ENCODE peak calls at places on chromosomes 4 and X, in seven cellular contexts. A is upper lobe of left lung, G is Panc1, D is K562, N is HCT116, F is HepG2, E is GM12878. X is an unnamed sample.

GRCh38 chr4:61408163-61408562 is 208.0 kb downstream of the ADGRL3 start:
- ATAC-seq in G (no peak), N (no peak), A (no peak), E (no peak), D (no peak), F (no peak), X (no peak)

GRCh38 chr4:15936495-15936894 is 2.0 kb downstream of the FGFBP1 start:
- ATAC-seq in F (no peak), G (no peak), N (no peak), E (no peak), D (no peak), A (no peak), X (no peak)

GRCh38 chrX:130212371-130212770 is 40.6 kb downstream of the RAB33A start:
- ATAC-seq in A (no peak), F (no peak), G (no peak), N (no peak), D (no peak), E (no peak), X (no peak)

GRCh38 chrX:22063284-22063683 is 31.2 kb downstream of the PHEX start:
- ATAC-seq in D (no peak), N (no peak), A (no peak), E (peak), G (no peak), F (no peak), X (no peak)

GRCh38 chr4:151197258-151197657 is 79.7 kb upstream of the PRSS48 start:
- ATAC-seq in G (no peak), N (no peak), A (peak), F (no peak), E (no peak), D (no peak), X (peak)

GRCh38 chr4:172897046-172897445 is 271.6 kb upstream of the GALNT7 start:
- ATAC-seq in A (no peak), D (no peak), G (no peak), F (no peak), E (no peak), N (no peak), X (no peak)

GRCh38 chr4:10253765-10254164 is 137.2 kb upstream of the WDR1 start:
- ATAC-seq in D (no peak), N (no peak), A (no peak), G (no peak), E (no peak), F (no peak), X (no peak)

GRCh38 chrX:30561191-30561590 is 16.4 kb downstream of the TASL start:
- ATAC-seq in E (no peak), N (no peak), A (no peak), G (no peak), F (no peak), D (no peak), X (no peak)

GRCh38 chrX:67100031-67100884 is 443.6 kb upstream of the AR start:
- ATAC-seq in D (no peak), A (no peak), F (no peak), E (no peak), G (no peak), N (no peak), X (no peak)

GRCh38 chr4:169283114-169283509 is 12.4 kb upstream of the SH3RF1 start:
- ATAC-seq in D (no peak), N (no peak), E (no peak), G (peak), A (no peak), F (no peak), X (no peak)

GRCh38 chr4:6115342-6115741 is 85.0 kb downstream of the JAKMIP1 start:
- ATAC-seq in A (no peak), F (no peak), G (no peak), N (no peak), E (no peak), D (no peak), X (no peak)

GRCh38 chrX:139875831-139876230 is 57.0 kb downstream of the ATP11C start:
- ATAC-seq in N (no peak), G (no peak), E (no peak), A (no peak), D (no peak), F (no peak), X (no peak)

GRCh38 chrX:49003696-49004095 is 1.6 kb upstream of the GRIPAP1 start:
- ATAC-seq in D (no peak), N (no peak), A (no peak), F (no peak), G (no peak), E (no peak), X (no peak)

GRCh38 chr4:7762376-7763040 is 177.2 kb downstream of the AFAP1 start:
- ATAC-seq in N (no peak), G (no peak), F (no peak), E (no peak), D (no peak), A (no peak), X (no peak)

GRCh38 chr4:118995693-118996391 is 107.2 kb downstream of the SYNPO2 start:
- ATAC-seq in D (no peak), N (no peak), G (no peak), F (no peak), A (no peak), E (no peak), X (no peak)

GRCh38 chr4:813900-814299 is 12.0 kb downstream of the CPLX1 start:
- ATAC-seq in G (no peak), E (peak), D (peak), A (no peak), F (peak), N (peak), X (no peak)

GRCh38 chr4:3780347-3781171 is 14.4 kb downstream of the ADRA2C start:
- ATAC-seq in N (peak), E (no peak), D (peak), G (peak), F (peak), A (no peak), X (no peak)

GRCh38 chr4:153451931-153452660 is 14.1 kb upstream of the TMEM131L start:
- ATAC-seq in N (no peak), A (peak), D (peak), E (no peak), F (peak), G (no peak), X (no peak)

GRCh38 chr4:151688003-151688784 is 72.6 kb downstream of the GATB start:
- ATAC-seq in A (no peak), D (no peak), G (no peak), E (no peak), N (no peak), F (no peak), X (peak)

GRCh38 chrX:38473715-38474114 is 87.6 kb upstream of the TSPAN7 start:
- ATAC-seq in D (no peak), A (no peak), N (no peak), F (no peak), E (no peak), G (no peak), X (no peak)

GRCh38 chr4:152856960-152857359 is 77.2 kb downstream of the ARFIP1 start:
- ATAC-seq in A (no peak), F (no peak), E (no peak), D (no peak), N (no peak), G (no peak), X (no peak)

GRCh38 chr4:82213485-82214162 is 160.2 kb downstream of the HNRNPD start:
- ATAC-seq in D (no peak), N (no peak), A (no peak), F (no peak), G (no peak), E (no peak), X (no peak)

GRCh38 chrX:71171110-71171801 is 26.6 kb downstream of the NLGN3 start:
- ATAC-seq in A (no peak), E (no peak), F (peak), G (no peak), D (peak), N (no peak), X (no peak)

GRCh38 chrX:38850807-38851533 is 49.7 kb downstream of the MID1IP1 start:
- ATAC-seq in F (no peak), A (no peak), N (no peak), D (no peak), G (no peak), E (no peak), X (no peak)

GRCh38 chr4:23957465-23957864 is 67.6 kb upstream of the PPARGC1A start:
- ATAC-seq in G (no peak), D (no peak), E (no peak), F (peak), A (no peak), N (no peak), X (no peak)

GRCh38 chr4:71430609-71431008 is 91.8 kb downstream of the SLC4A4 start:
- ATAC-seq in D (no peak), N (no peak), G (no peak), F (no peak), E (no peak), A (no peak), X (no peak)

GRCh38 chrX:106159861-106160282 is 8.2 kb upstream of the PWWP3B start:
- ATAC-seq in E (no peak), D (no peak), A (no peak), N (no peak), G (no peak), F (no peak), X (no peak)

GRCh38 chr4:189090174-189090814 is 850.4 kb upstream of the FRG1 start:
- ATAC-seq in E (no peak), N (peak), G (peak), F (peak), A (no peak), D (no peak), X (no peak)

GRCh38 chr4:55592014-55592413 is at the start of gene PDCL2:
- ATAC-seq in A (no peak), N (peak), D (peak), G (no peak), F (no peak), E (no peak), X (no peak)

GRCh38 chr4:55588160-55588559 is 3.9 kb downstream of the PDCL2 start:
- ATAC-seq in N (no peak), A (no peak), F (no peak), E (no peak), D (no peak), G (no peak), X (no peak)
- TF ChIP-seq POLR2AphosphoS5 in N (no peak), A (no peak), F (no peak), E (no peak), D (no peak), G (no peak), X (no peak)

GRCh38 chr4:156970501-156971167 is 965 bp downstream of the PDGFC start:
- ATAC-seq in G (peak), E (no peak), F (peak), D (no peak), A (peak), N (peak), X (peak)
- TF ChIP-seq POLR2AphosphoS5 in G (no peak), E (no peak), F (no peak), D (no peak), A (no peak), N (no peak), X (peak)

DNA sequence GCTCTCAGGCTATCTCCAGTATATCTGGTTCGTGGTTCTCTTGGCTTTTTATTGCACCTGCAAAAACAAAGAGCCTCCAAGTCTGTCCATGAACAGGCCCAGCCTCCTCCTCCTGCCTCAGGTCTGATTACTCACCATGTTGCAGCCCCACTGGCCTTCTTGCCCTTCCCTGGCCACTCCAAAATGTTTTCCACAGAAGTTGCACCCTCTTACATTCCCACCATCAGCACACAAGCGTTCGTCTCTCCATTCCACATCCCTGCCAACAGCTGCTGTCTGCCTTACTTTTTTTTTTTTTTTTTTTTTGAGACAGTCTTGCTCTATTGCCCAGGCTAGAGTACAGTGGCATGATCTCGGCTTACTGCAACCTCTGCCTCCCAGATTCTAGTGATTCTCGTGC is 86.7 kb downstream of the RFC1 start:
- ATAC-seq in N (no peak), D (peak), F (no peak), A (no peak), E (no peak), G (peak), X (no peak)
- TF ChIP-seq POLR2AphosphoS5 in N (no peak), D (no peak), F (no peak), A (no peak), E (no peak), G (no peak), X (no peak)

DNA sequence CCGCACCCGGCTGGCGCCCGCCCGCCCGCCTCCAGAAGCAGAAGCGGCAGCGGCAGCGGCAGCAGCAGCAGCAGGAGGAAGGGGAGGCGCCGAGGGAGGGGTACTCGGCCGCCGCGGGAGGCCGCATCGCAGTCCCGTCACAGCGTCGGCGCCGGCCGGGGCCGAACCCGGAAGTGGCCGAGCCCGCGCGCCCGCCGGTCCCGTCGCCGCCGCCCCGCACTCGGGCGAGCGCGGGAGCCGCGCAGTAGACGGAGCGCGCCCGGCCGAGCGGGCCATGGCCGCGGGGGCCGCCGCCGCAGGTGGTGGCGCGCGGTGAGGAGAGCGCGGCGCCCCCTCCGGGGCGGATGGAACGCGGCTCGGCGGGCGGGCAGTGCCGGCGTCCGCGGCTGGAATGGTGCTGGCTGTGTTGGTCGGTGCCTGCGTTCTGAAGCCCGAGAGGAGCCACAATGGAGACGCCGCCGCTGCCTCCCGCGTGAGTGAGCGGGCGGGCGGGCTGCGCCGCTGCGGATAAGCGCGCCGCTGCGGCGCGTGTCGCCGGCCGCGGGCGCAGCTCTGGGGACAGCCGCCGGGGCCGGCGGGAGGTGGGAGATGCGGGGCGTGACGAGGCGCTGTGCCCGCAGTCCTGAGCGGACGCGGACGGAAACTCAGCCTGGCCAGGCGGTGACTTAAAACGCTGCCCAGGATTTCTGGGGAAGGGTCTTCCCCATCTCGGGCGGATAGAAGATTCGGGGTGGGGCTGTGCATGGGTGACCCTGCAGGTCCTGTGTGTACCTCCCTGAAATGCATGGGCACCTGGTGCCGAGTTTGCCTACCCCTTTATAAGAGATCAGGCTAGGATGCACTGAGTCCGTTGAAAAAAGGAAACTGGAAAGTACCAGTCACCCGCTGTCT is at the start of gene KLHL2:
- ATAC-seq in G (peak), N (peak), E (peak), A (peak), D (peak), F (peak), X (peak)
- TF ChIP-seq POLR2AphosphoS5 in G (no peak), N (peak), E (no peak), A (peak), D (no peak), F (no peak), X (peak)

GRCh38 chr4:17500574-17500973 is 11.3 kb downstream of the QDPR start:
- ATAC-seq in D (no peak), F (no peak), A (no peak), G (no peak), E (no peak), N (no peak), X (no peak)

GRCh38 chr4:17502764-17503163 is 9.1 kb downstream of the QDPR start:
- ATAC-seq in E (no peak), D (no peak), G (no peak), N (no peak), A (no peak), F (no peak), X (no peak)

DNA sequence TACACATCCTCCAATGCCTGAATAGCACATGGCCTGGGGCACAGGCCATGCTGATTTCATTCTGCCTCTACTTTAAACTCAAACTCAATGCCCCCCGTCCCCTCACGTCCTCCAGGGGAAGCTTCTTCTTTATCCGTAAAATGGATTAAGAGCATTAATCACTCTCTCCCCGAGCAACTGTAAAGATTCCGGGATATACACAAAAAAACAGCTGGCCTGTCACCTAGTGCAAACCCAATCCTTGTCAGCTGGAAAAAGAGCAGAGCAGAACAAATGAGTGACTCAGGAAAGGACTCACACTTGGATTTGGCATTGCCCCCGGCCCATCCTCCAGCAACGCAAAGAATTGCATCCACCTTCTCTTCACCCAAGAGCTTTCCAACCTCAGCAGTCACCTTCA is 7.8 kb downstream of the QDPR start:
- ATAC-seq in G (no peak), E (no peak), D (no peak), A (no peak), N (no peak), F (no peak), X (no peak)
- TF ChIP-seq POLR2AphosphoS5 in G (no peak), E (no peak), D (no peak), A (no peak), N (no peak), F (no peak), X (no peak)

GRCh38 chrX:153724252-153725038 is at the start of the genes ABCD1 and BCAP31:
- ATAC-seq in G (peak), E (peak), N (peak), A (peak), F (peak), D (peak), X (peak)
- TF ChIP-seq POLR2AphosphoS5 in G (peak), E (peak), N (peak), A (peak), F (peak), D (peak), X (peak)

GRCh38 chr4:139457318-139457717 is 3.4 kb downstream of the RAB33B start:
- ATAC-seq in N (no peak), D (no peak), E (no peak), G (no peak), A (no peak), F (no peak), X (no peak)

GRCh38 chr4:139461022-139461421 is 7.1 kb downstream of the RAB33B start:
- ATAC-seq in N (peak), E (no peak), A (peak), F (no peak), D (peak), G (peak), X (no peak)

GRCh38 chr4:139458999-139459398 is 5.1 kb downstream of the RAB33B start:
- ATAC-seq in D (no peak), A (no peak), F (peak), E (no peak), G (no peak), N (no peak), X (no peak)

GRCh38 chr4:139458543-139458942 is 4.6 kb downstream of the RAB33B start:
- ATAC-seq in G (no peak), F (no peak), A (no peak), N (no peak), E (no peak), D (no peak), X (no peak)

DNA sequence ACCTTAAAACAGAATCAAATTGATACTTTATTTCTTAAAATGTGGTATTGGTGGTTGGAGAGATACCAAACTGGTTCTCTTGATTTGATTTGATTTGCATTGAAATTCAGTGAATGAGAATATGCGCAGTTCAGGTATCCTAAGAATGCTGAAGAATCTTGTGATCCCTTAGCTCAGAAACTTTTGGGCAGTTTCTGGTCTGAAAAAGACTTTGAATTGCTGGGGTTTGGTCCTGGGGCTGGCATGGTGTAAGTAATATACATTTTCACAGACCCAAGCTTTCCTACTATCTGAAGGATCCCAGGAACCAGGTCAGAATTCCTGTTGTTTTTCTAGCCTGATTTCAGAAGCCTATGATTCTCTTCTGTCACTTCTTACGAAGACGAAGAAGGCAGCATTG is 6.6 kb downstream of the RAB33B start:
- ATAC-seq in F (no peak), D (no peak), N (no peak), E (no peak), G (no peak), A (no peak), X (no peak)
- TF ChIP-seq POLR2AphosphoS5 in F (no peak), D (no peak), N (no peak), E (no peak), G (no peak), A (no peak), X (no peak)

GRCh38 chrX:318068-318738 is 393 bp downstream of the GTPBP6 start:
- ATAC-seq in D (peak), G (peak), N (peak), F (peak), A (peak), E (peak), X (peak)

GRCh38 chrX:319579-320125 is 1.1 kb upstream of the GTPBP6 start:
- ATAC-seq in G (no peak), F (no peak), A (no peak), E (no peak), N (no peak), D (no peak), X (no peak)

GRCh38 chrX:316351-317325 is 2.0 kb downstream of the GTPBP6 start:
- ATAC-seq in G (no peak), N (no peak), A (no peak), F (no peak), D (no peak), E (no peak), X (no peak)

GRCh38 chrX:318739-319578 is at the start of gene GTPBP6:
- ATAC-seq in F (peak), A (peak), D (peak), G (peak), E (peak), N (peak), X (peak)

DNA sequence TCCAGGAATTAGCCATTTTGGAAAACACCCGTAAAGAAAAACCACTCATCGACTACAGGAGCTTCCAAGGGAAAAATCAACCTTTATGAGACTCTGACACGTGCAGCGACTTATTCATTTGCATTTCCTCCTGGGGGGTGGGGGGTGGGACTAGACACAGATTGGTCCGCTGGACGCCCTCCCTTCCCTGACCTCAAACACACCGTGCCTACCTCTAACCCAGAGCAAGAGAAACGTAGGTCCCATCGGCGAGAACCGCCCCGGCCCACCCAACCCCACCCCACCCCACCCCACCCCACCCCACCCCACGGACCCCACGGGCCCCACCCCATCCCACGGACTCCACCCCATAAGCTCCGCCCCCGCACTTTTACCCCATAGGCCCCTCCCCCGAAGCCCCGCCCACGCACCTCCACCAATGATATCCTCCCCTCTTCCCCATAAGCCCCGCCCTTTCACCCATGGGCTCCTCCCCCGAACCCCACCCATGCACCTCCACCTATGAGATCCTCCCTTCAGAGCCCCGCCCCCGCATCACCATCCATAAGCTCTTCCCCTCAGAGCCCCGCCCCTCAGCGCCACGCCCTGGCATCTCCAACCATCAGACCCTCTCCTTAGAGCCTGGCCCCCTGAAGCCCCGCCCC is 1.1 kb downstream of the GTPBP6 start:
- ATAC-seq in F (no peak), N (no peak), D (peak), A (peak), E (no peak), G (no peak), X (no peak)
- TF ChIP-seq POLR2AphosphoS5 in F (no peak), N (no peak), D (no peak), A (no peak), E (no peak), G (no peak), X (no peak)